ENCODE peak calls at places on chromosomes 12 and 14, in seven cellular contexts. U is uterus; S is RPMI7951; H is stimulated activated CD4-positive, alpha-beta T cell treated with anti-CD3 and anti-CD28 coated beads, Interleukin-4, amount 100 ng/mL, for 4 hours; B is retina; M is prostate gland; Y is fibroblast of the conjunctiva. I is an unnamed sample.

GRCh38 chr12:87661770-87662402 is 367.3 kb downstream of the C12orf50 start:
- DNase-seq in U (no peak), S (peak), H (no peak), B (no peak), M (no peak), Y (no peak), I (peak)

GRCh38 chr12:68557011-68557715 is 53.5 kb upstream of the RAP1B start:
- DNase-seq in U (no peak), S (peak), H (no peak), B (no peak), M (no peak), Y (no peak), I (peak)

GRCh38 chr12:62582065-62582366 is 115.4 kb downstream of the MON2 start:
- DNase-seq in U (no peak), S (no peak), H (no peak), B (no peak), M (no peak), Y (no peak), I (no peak)

GRCh38 chr14:39318574-39318973 is 84.9 kb downstream of the MIA2 start:
- DNase-seq in U (no peak), S (no peak), H (no peak), B (no peak), M (no peak), Y (no peak), I (no peak)

GRCh38 chr14:24160850-24161804 is at the start of gene IRF9:
- DNase-seq in U (peak), S (peak), H (peak), B (peak), M (peak), Y (peak), I (peak)

GRCh38 chr12:78938341-78939084 is 73.9 kb downstream of the SYT1 start:
- DNase-seq in U (no peak), S (no peak), H (no peak), B (no peak), M (no peak), Y (no peak), I (no peak)

GRCh38 chr12:89472508-89472907 is 52.1 kb downstream of the GALNT4 start:
- DNase-seq in U (no peak), S (peak), H (no peak), B (no peak), M (no peak), Y (peak), I (peak)

GRCh38 chr12:131223791-131224567 is 270.3 kb downstream of the ADGRD1 start:
- DNase-seq in U (no peak), S (no peak), H (no peak), B (no peak), M (no peak), Y (no peak), I (no peak)

GRCh38 chr12:67649165-67650126 is 901 bp downstream of the DYRK2 start:
- DNase-seq in U (peak), S (peak), H (peak), B (peak), M (peak), Y (no peak), I (peak)

GRCh38 chr12:31122481-31122880 is 48.8 kb downstream of the DDX11 start:
- DNase-seq in U (no peak), S (no peak), H (no peak), B (no peak), M (no peak), Y (no peak), I (no peak)

GRCh38 chr14:100528962-100529560 is 58.2 kb downstream of the BEGAIN start:
- DNase-seq in U (no peak), S (no peak), H (no peak), B (no peak), M (no peak), Y (no peak), I (no peak)

GRCh38 chr12:92393504-92393903 is 247.9 kb upstream of the BTG1 start:
- DNase-seq in U (no peak), S (no peak), H (no peak), B (no peak), M (no peak), Y (no peak), I (no peak)

GRCh38 chr12:64147860-64148259 is 74.2 kb downstream of the KICS2 start:
- DNase-seq in U (no peak), S (no peak), H (no peak), B (no peak), M (no peak), Y (no peak), I (no peak)

GRCh38 chr14:72574687-72575086 is 319.2 kb downstream of the DPF3 start:
- DNase-seq in U (no peak), S (no peak), H (no peak), B (no peak), M (no peak), Y (no peak), I (no peak)

GRCh38 chr14:105066285-105067071 is 1.2 kb upstream of the GPR132 start:
- DNase-seq in U (no peak), S (no peak), H (no peak), B (no peak), M (no peak), Y (no peak), I (no peak)

GRCh38 chr12:27802936-27803335 is 22.9 kb upstream of the MANSC4 start:
- DNase-seq in U (no peak), S (no peak), H (no peak), B (no peak), M (no peak), Y (no peak), I (no peak)

GRCh38 chr12:18752280-18752920 is 14.5 kb downstream of the CAPZA3 start:
- DNase-seq in U (no peak), S (peak), H (no peak), B (no peak), M (no peak), Y (peak), I (peak)

GRCh38 chr12:89325495-89325894 is 26.8 kb downstream of the DUSP6 start:
- DNase-seq in U (no peak), S (no peak), H (no peak), B (peak), M (no peak), Y (no peak), I (no peak)

GRCh38 chr14:76050797-76051392 is 65.3 kb downstream of the IFT43 start:
- DNase-seq in U (peak), S (peak), H (peak), B (peak), M (peak), Y (peak), I (peak)